ENCODE peak calls at places on chromosomes 11 and 22, in four cellular contexts. Z is CD4-positive, CD25-positive, alpha-beta regulatory T cell; S is stomach; H is ascending aorta. P is an unnamed sample.

GRCh38 chr11:38648597-38648996 is 2050.6 kb upstream of the RAG2 start:
- DNase-seq in Z (no peak), S (no peak), H (no peak), P (no peak)

GRCh38 chr11:22337571-22338464 is at the start of gene SLC17A6:
- DNase-seq in Z (no peak), S (no peak), H (no peak), P (peak)

GRCh38 chr11:72721276-72721675 is 30.9 kb downstream of the ARAP1 start:
- DNase-seq in Z (no peak), S (no peak), H (no peak), P (no peak)

GRCh38 chr11:71266114-71266833 is 13.9 kb upstream of the SHANK2 start:
- DNase-seq in Z (no peak), S (peak), H (no peak), P (no peak)

GRCh38 chr11:110991621-110992355 is 253.7 kb upstream of the POU2AF2 start:
- DNase-seq in Z (no peak), S (no peak), H (no peak), P (no peak)

GRCh38 chr11:105201166-105201565 is 61.6 kb upstream of the CARD18 start:
- DNase-seq in Z (no peak), S (no peak), H (no peak), P (no peak)

GRCh38 chr11:119852741-119853140 is 123.7 kb upstream of the NECTIN1 start:
- DNase-seq in Z (no peak), S (no peak), H (no peak), P (no peak)

GRCh38 chr11:5508605-5509004 is 1.2 kb downstream of the UBQLN3 start:
- DNase-seq in Z (no peak), S (no peak), H (no peak), P (no peak)

GRCh38 chr11:118082880-118083543 is 3.8 kb downstream of the SMIM35 start:
- DNase-seq in Z (no peak), S (no peak), H (no peak), P (no peak)

GRCh38 chr22:22855617-22856308 is 31.9 kb upstream of the IGLL5 start:
- DNase-seq in Z (no peak), S (no peak), H (no peak), P (peak)

GRCh38 chr22:49814856-49815255 is 12.8 kb downstream of the BRD1 start:
- DNase-seq in Z (no peak), S (no peak), H (no peak), P (no peak)

GRCh38 chr11:8060801-8061554 is 20.0 kb upstream of the TUB start:
- DNase-seq in Z (no peak), S (peak), H (no peak), P (no peak)

GRCh38 chr11:72823105-72823804 is 9.0 kb downstream of the ATG16L2 start:
- DNase-seq in Z (no peak), S (no peak), H (no peak), P (no peak)

GRCh38 chr11:66543263-66544107 is 2.4 kb downstream of the ZDHHC24 start:
- DNase-seq in Z (peak), S (peak), H (no peak), P (peak)

GRCh38 chr11:134527382-134528243 is 115.6 kb upstream of the B3GAT1 start:
- DNase-seq in Z (no peak), S (peak), H (no peak), P (no peak)

GRCh38 chr22:38935023-38935422 is 22.4 kb upstream of the APOBEC3A start:
- DNase-seq in Z (no peak), S (peak), H (no peak), P (no peak)

GRCh38 chr11:46826310-46827044 is 19.6 kb downstream of the CKAP5 start:
- DNase-seq in Z (peak), S (peak), H (peak), P (peak)

GRCh38 chr22:46036558-46037408 is 59.8 kb upstream of the WNT7B start:
- DNase-seq in Z (peak), S (peak), H (no peak), P (peak)

GRCh38 chr11:126969865-126970479 is 30.6 kb downstream of the KIRREL3 start:
- DNase-seq in Z (no peak), S (no peak), H (no peak), P (no peak)

GRCh38 chr22:27811778-27812177 is 10.2 kb upstream of the MN1 start:
- DNase-seq in Z (no peak), S (no peak), H (no peak), P (no peak)

GRCh38 chr22:27809700-27810365 is 8.3 kb upstream of the MN1 start:
- DNase-seq in Z (no peak), S (no peak), H (no peak), P (no peak)

GRCh38 chr22:27808730-27809129 is 7.2 kb upstream of the MN1 start:
- DNase-seq in Z (no peak), S (no peak), H (no peak), P (no peak)

GRCh38 chr22:27809226-27809625 is 7.7 kb upstream of the MN1 start:
- DNase-seq in Z (no peak), S (no peak), H (no peak), P (no peak)

DNA sequence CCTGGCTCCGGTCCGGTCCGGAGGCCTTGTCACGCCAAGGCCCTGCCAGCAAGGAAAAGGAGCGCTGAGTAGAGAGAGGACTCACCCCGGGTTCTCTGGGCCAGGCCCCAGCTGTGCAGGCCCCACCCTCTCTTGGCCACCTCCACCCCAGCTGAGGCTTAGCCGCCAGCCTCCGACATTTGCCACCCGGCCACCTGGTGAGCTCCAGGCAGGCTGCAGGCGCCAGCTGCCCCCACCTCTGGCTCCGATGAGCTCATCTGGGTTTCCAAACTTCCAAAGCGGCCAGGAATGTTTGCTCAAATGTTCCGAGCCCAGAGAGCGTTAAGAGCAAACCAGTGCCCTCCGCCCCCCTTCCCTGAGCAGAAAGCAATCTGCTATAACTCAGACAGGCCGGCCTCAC is 9.0 kb upstream of the MN1 start:
- DNase-seq in Z (no peak), S (peak), H (peak), P (no peak)
- H3K4me3 ChIP-seq in Z (no peak), S (no peak), H (peak), P (no peak)

GRCh38 chr11:130389315-130389935 is 39.0 kb downstream of the ADAMTS8 start:
- DNase-seq in Z (no peak), S (no peak), H (no peak), P (peak)
- H3K4me3 ChIP-seq in Z (peak), S (peak), H (no peak), P (no peak)

GRCh38 chr22:42301742-42302102 is 31.3 kb upstream of the TCF20 start:
- DNase-seq in Z (no peak), S (no peak), H (no peak), P (no peak)

GRCh38 chr22:42299586-42300285 is 29.3 kb upstream of the TCF20 start:
- DNase-seq in Z (peak), S (peak), H (no peak), P (peak)

GRCh38 chr22:42301072-42301741 is 30.8 kb upstream of the TCF20 start:
- DNase-seq in Z (no peak), S (no peak), H (no peak), P (no peak)

GRCh38 chr22:42298746-42299145 is 28.3 kb upstream of the TCF20 start:
- DNase-seq in Z (no peak), S (no peak), H (no peak), P (no peak)

GRCh38 chr22:42300286-42301071 is 30.0 kb upstream of the TCF20 start:
- DNase-seq in Z (no peak), S (peak), H (no peak), P (no peak)
- H3K4me3 ChIP-seq in Z (peak), S (peak), H (no peak), P (peak)

GRCh38 chr22:20395181-20395896 is 1.4 kb downstream of the ZNF74 start:
- DNase-seq in Z (no peak), S (no peak), H (no peak), P (no peak)
- H3K4me3 ChIP-seq in Z (no peak), S (peak), H (peak), P (no peak)

GRCh38 chr11:35583126-35583525 is 35.1 kb upstream of the FJX1 start:
- DNase-seq in Z (no peak), S (no peak), H (no peak), P (no peak)
- H3K4me3 ChIP-seq in Z (no peak), S (no peak), H (no peak), P (no peak)

DNA sequence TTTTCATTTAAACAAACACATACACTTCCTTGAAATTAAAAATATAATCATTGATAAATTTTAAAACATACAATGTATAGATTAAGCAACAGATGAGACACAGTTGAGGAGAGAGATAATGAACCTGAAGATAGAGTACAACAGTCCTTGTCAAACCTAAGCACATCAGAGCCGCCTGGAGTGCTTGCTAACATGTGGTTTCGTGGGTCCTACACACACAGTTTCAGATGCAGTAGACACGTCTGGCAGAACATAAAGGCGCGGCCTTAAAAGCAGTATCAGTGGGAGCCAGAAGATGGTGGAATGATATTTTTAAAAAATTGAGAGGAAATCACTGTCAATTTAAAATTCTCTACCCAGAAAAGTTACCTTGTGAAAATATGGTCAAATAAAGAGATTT is 134.4 kb downstream of the MPPED1 start:
- DNase-seq in Z (no peak), S (no peak), H (no peak), P (no peak)
- H3K4me3 ChIP-seq in Z (no peak), S (no peak), H (no peak), P (no peak)

DNA sequence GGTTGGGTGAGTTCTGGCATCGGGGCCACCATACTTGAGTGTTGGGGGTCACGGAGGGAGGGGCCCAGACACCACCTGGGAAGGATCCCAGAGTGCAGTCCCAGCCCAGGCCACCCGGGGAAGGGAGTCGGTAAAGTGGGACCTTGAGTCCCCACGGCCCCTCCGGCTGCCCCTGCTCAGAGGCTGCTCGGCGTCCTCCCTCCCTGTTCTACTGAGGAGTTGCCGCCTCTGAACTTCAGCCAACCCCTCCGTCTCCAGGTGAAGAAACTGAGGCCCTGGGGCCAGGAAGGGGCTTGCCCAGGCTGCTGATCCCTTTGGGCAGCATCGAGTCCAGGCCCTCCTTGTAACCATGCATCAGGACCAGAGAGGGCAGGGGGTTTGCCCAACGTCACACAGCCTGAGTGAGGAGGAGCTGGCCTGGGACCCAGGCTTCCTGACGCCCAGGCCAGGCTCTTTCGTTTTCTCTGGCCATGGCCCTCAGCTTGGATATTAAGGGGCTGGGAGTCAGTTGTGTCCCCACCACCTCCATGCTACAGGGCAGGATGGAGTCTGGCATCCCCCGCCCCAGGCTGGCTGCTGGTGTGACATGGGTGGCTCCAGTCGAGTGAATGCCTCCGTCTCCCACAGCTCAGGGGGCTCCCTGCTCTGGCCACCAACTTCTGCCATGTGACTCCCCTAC is 1.3 kb downstream of the PARVG start:
- DNase-seq in Z (no peak), S (no peak), H (no peak), P (peak)
- H3K4me3 ChIP-seq in Z (peak), S (peak), H (peak), P (peak)

DNA sequence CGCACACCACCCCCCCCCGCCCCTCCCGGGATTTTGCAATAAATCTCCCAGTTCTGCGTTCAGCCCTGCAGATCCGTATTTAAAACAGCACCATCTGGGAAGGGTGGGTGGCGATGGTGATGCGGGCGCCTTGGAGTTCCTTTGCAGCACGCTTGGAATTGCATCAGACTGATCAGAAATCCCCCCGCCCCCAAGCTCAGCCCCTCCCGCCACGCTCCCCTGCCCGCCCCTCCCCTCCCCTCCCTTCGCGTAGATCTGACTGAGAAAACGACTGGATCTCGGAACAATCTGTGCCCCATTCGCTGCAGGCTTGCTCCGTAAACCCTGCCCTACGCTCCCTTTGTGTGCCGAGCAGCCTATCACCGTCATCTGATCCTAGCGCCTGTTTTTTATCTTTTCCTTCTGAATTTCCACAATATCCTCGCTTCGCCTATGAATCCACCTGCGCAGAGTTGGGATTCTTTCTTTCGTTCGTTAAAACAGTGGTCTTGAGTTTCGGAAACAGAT is 18.1 kb upstream of the BDNF start:
- DNase-seq in Z (no peak), S (no peak), H (no peak), P (no peak)
- H3K4me3 ChIP-seq in Z (no peak), S (peak), H (peak), P (no peak)

GRCh38 chr11:60952742-60953170 is 780 bp upstream of the SLC15A3 start:
- DNase-seq in Z (no peak), S (no peak), H (no peak), P (no peak)
- H3K4me3 ChIP-seq in Z (no peak), S (peak), H (peak), P (no peak)

DNA sequence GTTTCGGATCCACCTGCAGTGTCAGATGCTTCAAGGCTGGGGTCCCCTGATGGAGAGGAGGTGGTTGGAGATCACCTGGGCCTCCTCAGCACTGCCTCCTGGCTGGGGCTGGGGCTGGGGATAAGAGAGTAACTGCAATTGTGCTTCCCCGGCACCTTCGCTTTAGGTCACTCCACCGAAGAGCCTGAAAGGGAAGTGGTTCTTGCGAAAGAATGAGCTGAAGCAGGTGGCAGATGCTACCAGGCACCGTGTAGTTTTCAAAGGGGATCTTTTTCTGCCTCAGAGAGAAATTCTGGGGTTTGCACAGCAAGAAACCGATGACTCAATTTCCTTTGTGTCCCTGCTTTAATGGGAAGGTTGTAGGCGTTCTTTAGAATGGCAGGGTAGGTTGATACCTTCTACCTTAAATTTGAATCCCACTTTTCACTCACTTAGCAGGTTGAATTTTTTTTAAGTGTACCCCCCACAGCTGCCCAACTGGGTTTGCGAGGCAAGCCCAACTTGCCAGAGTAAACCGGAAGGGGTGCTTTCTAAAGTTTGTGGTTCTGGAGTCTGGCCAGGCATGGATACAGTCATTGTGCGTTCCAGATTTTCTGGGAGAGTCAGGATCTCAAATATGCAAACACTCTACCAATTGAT is 5.3 kb downstream of the CD44 start:
- DNase-seq in Z (peak), S (peak), H (no peak), P (peak)
- H3K4me3 ChIP-seq in Z (peak), S (peak), H (peak), P (peak)